ENCODE peak calls at places on chromosomes 13 and 19, in six cellular contexts. W is IMR-90, A is neuronal stem cell, V is H9, F is trophoblast cell, T is H1. C is an unnamed sample.

GRCh38 chr13:36432106-36432544 is at the start of gene CCNA1:
- DNase-seq in W (no peak), A (peak), V (peak), F (no peak), T (peak), C (no peak)

GRCh38 chr13:48402325-48402962 is 10.5 kb downstream of the LPAR6 start:
- DNase-seq in W (no peak), A (no peak), V (no peak), F (no peak), T (no peak), C (no peak)

GRCh38 chr19:49498475-49498874 is 2.2 kb downstream of the RPS11 start:
- DNase-seq in W (no peak), A (no peak), V (no peak), F (no peak), T (no peak), C (no peak)

GRCh38 chr13:34258646-34259386 is 440.9 kb downstream of the RFC3 start:
- DNase-seq in W (no peak), A (no peak), V (no peak), F (peak), T (no peak), C (no peak)

GRCh38 chr19:4970558-4971423 is 1.9 kb downstream of the KDM4B start:
- DNase-seq in W (no peak), A (peak), V (no peak), F (peak), T (no peak), C (peak)

GRCh38 chr19:11581740-11582139 is 4.3 kb upstream of the ACP5 start:
- DNase-seq in W (peak), A (no peak), V (no peak), F (no peak), T (no peak), C (peak)

GRCh38 chr13:59643906-59644626 is 519.7 kb downstream of the DIAPH3 start:
- DNase-seq in W (no peak), A (no peak), V (no peak), F (no peak), T (no peak), C (no peak)

GRCh38 chr19:43481701-43482100 is 16.3 kb upstream of the LYPD3 start:
- DNase-seq in W (no peak), A (no peak), V (no peak), F (no peak), T (no peak), C (no peak)

GRCh38 chr13:76792680-76793334 is 93.4 kb downstream of the KCTD12 start:
- DNase-seq in W (peak), A (no peak), V (no peak), F (peak), T (no peak), C (peak)

GRCh38 chr19:40771101-40771539 is 4.2 kb upstream of the MIA start:
- DNase-seq in W (no peak), A (no peak), V (no peak), F (no peak), T (no peak), C (no peak)

GRCh38 chr13:37657134-37657533 is 58.6 kb upstream of the POSTN start:
- DNase-seq in W (peak), A (no peak), V (no peak), F (peak), T (no peak), C (peak)

GRCh38 chr13:105665284-105665683 is 870.2 kb downstream of the EFNB2 start:
- DNase-seq in W (peak), A (no peak), V (no peak), F (peak), T (no peak), C (peak)

GRCh38 chr19:33134571-33135041 is 2.7 kb downstream of the WDR88 start:
- DNase-seq in W (no peak), A (no peak), V (peak), F (no peak), T (peak), C (no peak)

GRCh38 chr13:45398862-45399261 is 19.3 kb downstream of the SLC25A30 start:
- DNase-seq in W (no peak), A (no peak), V (no peak), F (no peak), T (no peak), C (no peak)

GRCh38 chr19:50823389-50824042 is at the start of gene KLK1:
- DNase-seq in W (no peak), A (no peak), V (no peak), F (no peak), T (no peak), C (no peak)

GRCh38 chr19:17125052-17125727 is 49.6 kb downstream of the MYO9B start:
- DNase-seq in W (peak), A (no peak), V (no peak), F (no peak), T (no peak), C (no peak)

DNA sequence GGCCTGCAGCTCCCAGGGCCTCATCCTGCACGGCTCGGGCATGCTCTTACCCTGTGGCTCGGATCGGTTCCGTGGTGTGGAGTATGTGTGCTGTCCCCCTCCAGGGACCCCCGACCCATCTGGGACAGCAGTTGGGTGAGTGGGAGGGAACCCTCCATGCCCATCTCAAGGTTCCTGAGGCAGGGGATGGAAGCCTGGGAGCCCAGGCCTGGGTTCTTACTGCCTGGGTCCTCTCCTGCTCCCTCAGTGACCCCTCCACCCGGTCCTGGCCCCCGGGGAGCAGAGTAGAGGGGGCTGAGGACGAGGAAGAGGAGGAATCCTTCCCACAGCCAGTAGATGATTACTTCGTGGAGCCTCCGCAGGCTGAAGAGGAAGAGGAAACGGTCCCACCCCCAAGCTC is 3.2 kb downstream of the APLP1 start:
- DNase-seq in W (no peak), A (no peak), V (no peak), F (no peak), T (no peak), C (no peak)
- H3K4ac ChIP-seq in W (no peak), A (no peak), V (no peak), F (no peak), T (no peak), C (no peak)

DNA sequence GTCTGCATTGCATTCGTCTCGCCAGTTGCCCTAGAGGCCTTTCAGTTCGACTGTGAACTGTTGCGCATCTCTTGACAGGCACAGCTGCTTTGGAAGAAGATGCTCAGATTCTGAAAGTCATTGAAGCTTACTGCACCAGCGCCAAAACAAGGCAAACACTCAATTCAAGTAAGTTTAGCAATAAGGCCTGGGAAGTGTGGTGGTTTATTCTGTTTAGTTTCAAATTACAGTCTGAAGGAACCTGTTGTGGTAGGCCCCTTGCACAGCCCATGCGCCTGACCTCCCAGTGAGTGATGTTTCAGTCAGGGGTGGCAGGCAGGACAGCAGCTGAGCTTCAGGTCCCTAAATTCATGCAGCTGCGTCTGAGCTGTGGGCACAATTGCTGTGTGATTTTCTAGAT is 32.2 kb upstream of the TEX29 start:
- DNase-seq in W (no peak), A (no peak), V (no peak), F (no peak), T (no peak), C (no peak)
- H2AFZ ChIP-seq in W (no peak), A (no peak), V (no peak), F (no peak), T (no peak), C (no peak)

GRCh38 chr19:13118424-13119193 is 545 bp downstream of the NACC1 start:
- DNase-seq in W (peak), A (peak), V (peak), F (peak), T (peak), C (peak)
- H3K4ac ChIP-seq in W (peak), A (peak), V (no peak), F (peak), T (peak), C (peak)

GRCh38 chr19:3617463-3617862 is 9.1 kb downstream of the CACTIN start:
- DNase-seq in W (no peak), A (no peak), V (peak), F (no peak), T (no peak), C (no peak)
- H2AFZ ChIP-seq in W (no peak), A (no peak), V (no peak), F (no peak), T (no peak), C (no peak)